ENCODE peak calls at places on chromosomes 6 and 20, in four cellular contexts. One of them, this sample, is unnamed.

GRCh38 chr20:17859616-17860232 is 108.9 kb downstream of the SNX5 start:
- DNase-seq in activated CD4-positive, alpha-beta T cell treated with anti-CD3 and anti-CD28 coated beads, Interleukin-2, amount 50 U/mL, for 4 hours: no peak
- DNase-seq in CD4-positive, alpha-beta T cell: no peak
- DNase-seq in amniotic epithelial cell: no peak
- DNase-seq in this sample: peak

GRCh38 chr20:35823937-35824336 is 52.1 kb downstream of the PHF20 start:
- DNase-seq in CD4-positive, alpha-beta T cell: no peak
- DNase-seq in activated CD4-positive, alpha-beta T cell treated with anti-CD3 and anti-CD28 coated beads, Interleukin-2, amount 50 U/mL, for 4 hours: no peak
- DNase-seq in amniotic epithelial cell: no peak
- DNase-seq in this sample: no peak

GRCh38 chr6:72855471-72855870 is 233.6 kb downstream of the KCNQ5 start:
- DNase-seq in activated CD4-positive, alpha-beta T cell treated with anti-CD3 and anti-CD28 coated beads, Interleukin-2, amount 50 U/mL, for 4 hours: no peak
- DNase-seq in amniotic epithelial cell: no peak
- DNase-seq in CD4-positive, alpha-beta T cell: no peak
- DNase-seq in this sample: no peak

GRCh38 chr6:162942860-162943259 is 215.1 kb downstream of the PACRG start:
- DNase-seq in CD4-positive, alpha-beta T cell: no peak
- DNase-seq in amniotic epithelial cell: no peak
- DNase-seq in activated CD4-positive, alpha-beta T cell treated with anti-CD3 and anti-CD28 coated beads, Interleukin-2, amount 50 U/mL, for 4 hours: no peak
- DNase-seq in this sample: no peak

GRCh38 chr6:108587258-108588059 is 26.7 kb downstream of the FOXO3 start:
- DNase-seq in CD4-positive, alpha-beta T cell: no peak
- DNase-seq in amniotic epithelial cell: peak
- DNase-seq in activated CD4-positive, alpha-beta T cell treated with anti-CD3 and anti-CD28 coated beads, Interleukin-2, amount 50 U/mL, for 4 hours: no peak
- DNase-seq in this sample: no peak

GRCh38 chr6:156028310-156029131 is 572.9 kb upstream of the NOX3 start:
- DNase-seq in activated CD4-positive, alpha-beta T cell treated with anti-CD3 and anti-CD28 coated beads, Interleukin-2, amount 50 U/mL, for 4 hours: no peak
- DNase-seq in CD4-positive, alpha-beta T cell: no peak
- DNase-seq in amniotic epithelial cell: no peak
- DNase-seq in this sample: no peak

GRCh38 chr6:92777146-92777740 is 642.1 kb downstream of the EPHA7 start:
- DNase-seq in CD4-positive, alpha-beta T cell: no peak
- DNase-seq in amniotic epithelial cell: peak
- DNase-seq in activated CD4-positive, alpha-beta T cell treated with anti-CD3 and anti-CD28 coated beads, Interleukin-2, amount 50 U/mL, for 4 hours: no peak
- DNase-seq in this sample: no peak

GRCh38 chr20:58251979-58252591 is 23.6 kb upstream of the ANKRD60 start:
- DNase-seq in amniotic epithelial cell: peak
- DNase-seq in activated CD4-positive, alpha-beta T cell treated with anti-CD3 and anti-CD28 coated beads, Interleukin-2, amount 50 U/mL, for 4 hours: no peak
- DNase-seq in CD4-positive, alpha-beta T cell: no peak
- DNase-seq in this sample: no peak

GRCh38 chr20:25065625-25066338 is 7.8 kb upstream of the ACSS1 start:
- DNase-seq in CD4-positive, alpha-beta T cell: peak
- DNase-seq in amniotic epithelial cell: peak
- DNase-seq in activated CD4-positive, alpha-beta T cell treated with anti-CD3 and anti-CD28 coated beads, Interleukin-2, amount 50 U/mL, for 4 hours: peak
- DNase-seq in this sample: peak

GRCh38 chr6:165566088-165566828 is 96.8 kb downstream of the PDE10A start:
- DNase-seq in CD4-positive, alpha-beta T cell: no peak
- DNase-seq in activated CD4-positive, alpha-beta T cell treated with anti-CD3 and anti-CD28 coated beads, Interleukin-2, amount 50 U/mL, for 4 hours: no peak
- DNase-seq in amniotic epithelial cell: no peak
- DNase-seq in this sample: no peak

GRCh38 chr20:58237318-58238182 is 9.1 kb upstream of the ANKRD60 start:
- DNase-seq in activated CD4-positive, alpha-beta T cell treated with anti-CD3 and anti-CD28 coated beads, Interleukin-2, amount 50 U/mL, for 4 hours: no peak
- DNase-seq in CD4-positive, alpha-beta T cell: no peak
- DNase-seq in amniotic epithelial cell: peak
- DNase-seq in this sample: no peak

GRCh38 chr20:25669826-25670422 is 26.7 kb downstream of the ZNF337 start:
- DNase-seq in CD4-positive, alpha-beta T cell: no peak
- DNase-seq in amniotic epithelial cell: peak
- DNase-seq in activated CD4-positive, alpha-beta T cell treated with anti-CD3 and anti-CD28 coated beads, Interleukin-2, amount 50 U/mL, for 4 hours: no peak
- DNase-seq in this sample: no peak

GRCh38 chr20:57385940-57386339 is 5.3 kb upstream of the RBM38 start:
- DNase-seq in CD4-positive, alpha-beta T cell: no peak
- DNase-seq in activated CD4-positive, alpha-beta T cell treated with anti-CD3 and anti-CD28 coated beads, Interleukin-2, amount 50 U/mL, for 4 hours: no peak
- DNase-seq in amniotic epithelial cell: no peak
- DNase-seq in this sample: no peak

GRCh38 chr6:140427842-140428241 is 1053.4 kb upstream of the CITED2 start:
- DNase-seq in activated CD4-positive, alpha-beta T cell treated with anti-CD3 and anti-CD28 coated beads, Interleukin-2, amount 50 U/mL, for 4 hours: no peak
- DNase-seq in amniotic epithelial cell: no peak
- DNase-seq in CD4-positive, alpha-beta T cell: no peak
- DNase-seq in this sample: no peak

GRCh38 chr6:69917834-69918233 is 51.5 kb downstream of the COL19A1 start:
- DNase-seq in CD4-positive, alpha-beta T cell: no peak
- DNase-seq in amniotic epithelial cell: no peak
- DNase-seq in activated CD4-positive, alpha-beta T cell treated with anti-CD3 and anti-CD28 coated beads, Interleukin-2, amount 50 U/mL, for 4 hours: no peak
- DNase-seq in this sample: no peak

GRCh38 chr20:47024461-47024937 is 129.9 kb downstream of the EYA2 start:
- DNase-seq in CD4-positive, alpha-beta T cell: no peak
- DNase-seq in activated CD4-positive, alpha-beta T cell treated with anti-CD3 and anti-CD28 coated beads, Interleukin-2, amount 50 U/mL, for 4 hours: no peak
- DNase-seq in amniotic epithelial cell: no peak
- DNase-seq in this sample: no peak

GRCh38 chr6:109442393-109442924 is 1.9 kb downstream of the SMPD2 start:
- DNase-seq in CD4-positive, alpha-beta T cell: no peak
- DNase-seq in activated CD4-positive, alpha-beta T cell treated with anti-CD3 and anti-CD28 coated beads, Interleukin-2, amount 50 U/mL, for 4 hours: no peak
- DNase-seq in amniotic epithelial cell: no peak
- DNase-seq in this sample: no peak

GRCh38 chr20:50331469-50332251 is 141.0 kb downstream of the CEBPB start:
- DNase-seq in CD4-positive, alpha-beta T cell: no peak
- DNase-seq in activated CD4-positive, alpha-beta T cell treated with anti-CD3 and anti-CD28 coated beads, Interleukin-2, amount 50 U/mL, for 4 hours: no peak
- DNase-seq in amniotic epithelial cell: no peak
- DNase-seq in this sample: no peak

GRCh38 chr20:37385659-37386504 is 39.9 kb downstream of the SRC start:
- DNase-seq in CD4-positive, alpha-beta T cell: no peak
- DNase-seq in amniotic epithelial cell: no peak
- DNase-seq in activated CD4-positive, alpha-beta T cell treated with anti-CD3 and anti-CD28 coated beads, Interleukin-2, amount 50 U/mL, for 4 hours: no peak
- DNase-seq in this sample: no peak

GRCh38 chr20:60053125-60053812 is 95.0 kb downstream of the CDH26 start:
- DNase-seq in CD4-positive, alpha-beta T cell: no peak
- DNase-seq in activated CD4-positive, alpha-beta T cell treated with anti-CD3 and anti-CD28 coated beads, Interleukin-2, amount 50 U/mL, for 4 hours: no peak
- DNase-seq in amniotic epithelial cell: no peak
- DNase-seq in this sample: no peak

GRCh38 chr6:129575378-129576118 is 134.4 kb downstream of the ARHGAP18 start:
- DNase-seq in amniotic epithelial cell: peak
- DNase-seq in CD4-positive, alpha-beta T cell: no peak
- DNase-seq in activated CD4-positive, alpha-beta T cell treated with anti-CD3 and anti-CD28 coated beads, Interleukin-2, amount 50 U/mL, for 4 hours: no peak
- DNase-seq in this sample: no peak

GRCh38 chr6:40195751-40196518 is 261.7 kb upstream of the MOCS1 start:
- DNase-seq in CD4-positive, alpha-beta T cell: no peak
- DNase-seq in amniotic epithelial cell: no peak
- DNase-seq in activated CD4-positive, alpha-beta T cell treated with anti-CD3 and anti-CD28 coated beads, Interleukin-2, amount 50 U/mL, for 4 hours: no peak
- DNase-seq in this sample: no peak

GRCh38 chr6:106981901-106982300 is 7.4 kb upstream of the CD24 start:
- DNase-seq in CD4-positive, alpha-beta T cell: no peak
- DNase-seq in amniotic epithelial cell: no peak
- DNase-seq in activated CD4-positive, alpha-beta T cell treated with anti-CD3 and anti-CD28 coated beads, Interleukin-2, amount 50 U/mL, for 4 hours: no peak
- DNase-seq in this sample: no peak

GRCh38 chr6:149846321-149846720 is 17.8 kb downstream of the LRP11 start:
- DNase-seq in activated CD4-positive, alpha-beta T cell treated with anti-CD3 and anti-CD28 coated beads, Interleukin-2, amount 50 U/mL, for 4 hours: no peak
- DNase-seq in CD4-positive, alpha-beta T cell: no peak
- DNase-seq in amniotic epithelial cell: peak
- DNase-seq in this sample: no peak

GRCh38 chr20:38198238-38198861 is 33.3 kb upstream of the TGM2 start:
- DNase-seq in CD4-positive, alpha-beta T cell: no peak
- DNase-seq in activated CD4-positive, alpha-beta T cell treated with anti-CD3 and anti-CD28 coated beads, Interleukin-2, amount 50 U/mL, for 4 hours: no peak
- DNase-seq in amniotic epithelial cell: peak
- DNase-seq in this sample: no peak

GRCh38 chr6:88839280-88839679 is 124.1 kb downstream of the RNGTT start:
- DNase-seq in CD4-positive, alpha-beta T cell: no peak
- DNase-seq in amniotic epithelial cell: no peak
- DNase-seq in activated CD4-positive, alpha-beta T cell treated with anti-CD3 and anti-CD28 coated beads, Interleukin-2, amount 50 U/mL, for 4 hours: no peak
- DNase-seq in this sample: no peak

GRCh38 chr20:4894981-4895381 is 106.3 kb downstream of the SLC23A2 start:
- DNase-seq in CD4-positive, alpha-beta T cell: no peak
- DNase-seq in amniotic epithelial cell: no peak
- DNase-seq in activated CD4-positive, alpha-beta T cell treated with anti-CD3 and anti-CD28 coated beads, Interleukin-2, amount 50 U/mL, for 4 hours: no peak
- DNase-seq in this sample: no peak